ENCODE peak calls at places on chromosomes 11 and 22, in five cellular contexts. O is H1, Q is IMR-90, T is K562, G is HepG2. L is an unnamed sample.

GRCh38 chr11:69655479-69656394 is 14.8 kb downstream of the CCND1 start:
- DNase-seq in O (peak), Q (peak), T (no peak), G (no peak), L (no peak)

GRCh38 chr11:12707500-12707880 is 33.3 kb downstream of the TEAD1 start:
- DNase-seq in O (no peak), Q (no peak), T (no peak), G (no peak), L (no peak)

GRCh38 chr11:65187971-65188461 is 6.3 kb downstream of the CAPN1 start:
- DNase-seq in O (no peak), Q (no peak), T (no peak), G (no peak), L (no peak)

GRCh38 chr11:10654211-10655150 is 39.1 kb downstream of the IRAG1 start:
- DNase-seq in O (no peak), Q (peak), T (peak), G (peak), L (peak)

GRCh38 chr11:109960831-109961230 is 132.4 kb upstream of the ZC3H12C start:
- DNase-seq in O (no peak), Q (peak), T (no peak), G (no peak), L (no peak)

GRCh38 chr11:12050470-12050891 is 42.1 kb upstream of the DKK3 start:
- DNase-seq in O (no peak), Q (no peak), T (no peak), G (no peak), L (no peak)

GRCh38 chr22:22817468-22818201 is 70.0 kb upstream of the IGLL5 start:
- DNase-seq in O (no peak), Q (no peak), T (peak), G (no peak), L (peak)

GRCh38 chr22:11253000-11253511 is 4274.9 kb upstream of the OR11H1 start:
- DNase-seq in O (no peak), Q (no peak), T (no peak), G (no peak), L (no peak)

GRCh38 chr11:57416436-57416835 is 10.5 kb downstream of the SLC43A3 start:
- DNase-seq in O (no peak), Q (no peak), T (no peak), G (no peak), L (no peak)

GRCh38 chr11:47407746-47408590 is at the start of gene SLC39A13:
- DNase-seq in O (peak), Q (peak), T (peak), G (peak), L (peak)

GRCh38 chr11:8442301-8442700 is 151.7 kb downstream of the STK33 start:
- DNase-seq in O (no peak), Q (no peak), T (no peak), G (peak), L (no peak)

GRCh38 chr11:111698852-111699559 is 67.2 kb downstream of the PPP2R1B start:
- DNase-seq in O (no peak), Q (peak), T (peak), G (no peak), L (no peak)

GRCh38 chr11:34074391-34074790 is 22.9 kb downstream of the CAPRIN1 start:
- DNase-seq in O (no peak), Q (no peak), T (no peak), G (no peak), L (no peak)

GRCh38 chr11:23211221-23211620 is 350.9 kb upstream of the CCDC179 start:
- DNase-seq in O (no peak), Q (no peak), T (no peak), G (no peak), L (no peak)

GRCh38 chr11:134199531-134199930 is 24.2 kb downstream of the NCAPD3 start:
- DNase-seq in O (no peak), Q (no peak), T (no peak), G (no peak), L (no peak)

GRCh38 chr11:24575392-24575791 is 78.5 kb downstream of the LUZP2 start:
- DNase-seq in O (no peak), Q (peak), T (no peak), G (no peak), L (no peak)

GRCh38 chr11:96333076-96333744 is 9.8 kb downstream of the MAML2 start:
- DNase-seq in O (no peak), Q (no peak), T (no peak), G (no peak), L (no peak)

GRCh38 chr11:72223615-72224586 is 666 bp upstream of the INPPL1 start:
- DNase-seq in O (peak), Q (peak), T (peak), G (no peak), L (peak)

GRCh38 chr22:25407859-25408229 is 156.6 kb upstream of the GRK3 start:
- DNase-seq in O (no peak), Q (no peak), T (no peak), G (no peak), L (no peak)

GRCh38 chr11:117875397-117876048 is 935 bp downstream of the FXYD6 start:
- DNase-seq in O (peak), Q (no peak), T (no peak), G (no peak), L (no peak)

GRCh38 chr11:130779943-130780342 is 136.3 kb downstream of the SNX19 start:
- DNase-seq in O (no peak), Q (no peak), T (no peak), G (no peak), L (no peak)

GRCh38 chr11:11149671-11150459 is 203.2 kb downstream of the CSNK2A3 start:
- DNase-seq in O (no peak), Q (no peak), T (no peak), G (no peak), L (no peak)

DNA sequence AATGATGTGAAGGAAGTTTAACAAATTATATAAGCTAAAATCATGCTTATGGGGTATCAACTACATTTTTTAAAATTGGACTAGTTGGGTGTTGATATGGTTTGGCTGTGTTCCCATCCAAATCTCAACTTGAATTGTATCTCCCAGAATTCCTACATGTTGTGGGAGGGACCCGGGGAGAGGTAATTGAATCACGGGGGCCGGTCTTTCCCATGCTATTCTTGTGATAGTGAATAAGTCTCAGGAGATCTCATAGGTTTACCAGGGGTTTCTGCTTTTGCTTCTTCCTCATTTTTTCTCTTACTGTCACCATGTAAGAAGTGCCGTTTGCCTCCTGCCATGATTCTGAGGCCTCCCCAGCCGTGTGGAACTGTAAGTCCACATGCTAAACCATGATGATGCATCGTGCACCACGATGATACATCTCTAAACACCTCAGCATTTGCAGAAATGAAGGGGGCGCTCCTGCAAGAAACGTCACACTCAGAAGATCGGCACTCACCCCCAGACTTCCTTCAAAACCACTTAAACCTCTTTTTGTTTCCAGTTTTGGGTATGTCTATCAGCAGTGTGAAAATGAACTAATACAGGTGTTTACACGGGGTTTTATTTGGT is 340.0 kb downstream of the SHANK2 start:
- DNase-seq in O (no peak), Q (peak), T (no peak), G (no peak), L (no peak)
- TF ChIP-seq MAFK in O (no peak), Q (no peak), T (no peak), G (no peak), L (no peak)

GRCh38 chr22:41401781-41402648 is 20.3 kb downstream of the TEF start:
- DNase-seq in O (no peak), Q (peak), T (no peak), G (peak), L (peak)
- TF ChIP-seq MAFK in O (no peak), Q (no peak), T (no peak), G (no peak), L (no peak)

DNA sequence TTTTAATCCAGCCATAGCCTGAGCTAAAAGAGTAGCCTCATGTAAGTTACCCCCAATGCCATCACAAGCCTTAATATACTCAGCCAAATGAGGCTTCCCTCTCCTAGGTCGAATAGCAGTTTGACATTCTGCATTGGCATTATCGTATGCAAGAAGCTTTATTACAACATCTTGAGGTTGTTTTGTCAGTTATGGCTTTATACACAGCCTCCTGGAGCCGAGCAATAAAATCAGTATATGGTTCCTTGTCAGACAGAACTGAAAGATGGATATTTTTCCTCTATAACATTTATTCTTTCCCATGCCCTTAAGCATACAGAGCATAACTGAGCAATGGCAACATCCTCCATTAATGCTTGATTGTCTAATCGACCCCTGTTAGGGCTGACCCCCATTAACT is 5.4 kb upstream of the DNAJB13 start:
- DNase-seq in O (no peak), Q (no peak), T (no peak), G (no peak), L (no peak)
- TF ChIP-seq MAFK in O (no peak), Q (no peak), T (no peak), G (no peak), L (no peak)

DNA sequence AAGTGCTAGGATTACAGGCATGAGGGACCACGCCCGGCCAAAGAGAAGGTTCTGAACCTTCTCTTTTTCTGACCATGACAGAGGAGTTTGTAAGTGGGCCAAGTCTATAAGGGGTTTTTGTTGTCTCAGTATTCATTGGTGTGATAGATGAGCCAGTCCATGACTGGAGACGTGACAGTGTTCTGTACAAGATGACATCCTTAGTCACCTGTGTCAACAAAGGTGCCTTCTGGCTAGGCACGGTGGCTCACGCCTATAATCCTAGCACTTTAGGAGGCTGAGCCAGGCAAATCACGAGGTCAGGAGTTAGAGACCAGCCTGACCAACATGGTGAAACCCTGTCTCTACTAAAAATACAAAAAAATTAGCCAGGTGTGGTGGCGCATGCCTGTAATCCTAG is 4.2 kb upstream of the KLHL22 start:
- DNase-seq in O (no peak), Q (no peak), T (no peak), G (no peak), L (no peak)
- TF ChIP-seq MAFK in O (no peak), Q (no peak), T (no peak), G (no peak), L (no peak)

DNA sequence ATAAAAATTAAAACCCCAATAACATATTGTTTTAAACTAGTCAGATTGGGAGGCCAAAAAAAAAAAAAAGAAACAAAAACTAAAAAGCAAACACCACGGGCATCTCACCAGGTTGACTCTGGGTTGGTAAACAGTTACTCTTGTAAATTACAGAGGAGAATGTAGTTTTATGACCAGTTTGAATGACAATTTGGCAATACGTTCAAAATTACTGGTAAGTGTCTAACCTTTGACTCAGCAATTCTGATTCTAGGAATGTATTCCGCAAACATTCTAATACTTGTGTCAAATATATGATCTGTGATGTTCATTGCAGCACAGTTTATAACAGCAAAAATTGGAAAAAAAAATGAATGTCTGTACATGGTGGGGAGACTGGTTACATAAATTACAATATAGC is 1376.0 kb downstream of the TBC1D22A start:
- DNase-seq in O (no peak), Q (no peak), T (no peak), G (no peak), L (no peak)
- TF ChIP-seq MAFK in O (no peak), Q (no peak), T (no peak), G (no peak), L (peak)

L was measured in A549.